ENCODE peak calls at places on chromosomes 6 and 20, in six cellular contexts. P is neuronal stem cell, L is IMR-90, E is mesenchymal stem cell, G is H1, V is mesendoderm. W is an unnamed sample. For H3K27me3, the result is how much of the 10 kb centered on the place peaks cover.

GRCh38 chr20:52493177-52493711 is 301.7 kb upstream of the ZFP64 start:
- DNase-seq in P (no peak), V (no peak), G (no peak), L (peak), E (peak), W (no peak)

GRCh38 chr20:58691773-58692578 is 624 bp upstream of the NPEPL1 start:
- DNase-seq in G (peak), E (peak), V (peak), P (no peak), L (no peak), W (peak)

GRCh38 chr20:44832724-44833123 is 22.4 kb upstream of the RIMS4 start:
- DNase-seq in P (no peak), G (no peak), V (peak), L (no peak), E (no peak), W (peak)

GRCh38 chr20:10020937-10021336 is 13.8 kb upstream of the ANKEF1 start:
- DNase-seq in V (no peak), E (no peak), L (no peak), P (no peak), G (no peak), W (no peak)

GRCh38 chr20:4875578-4876067 is 125.7 kb downstream of the SLC23A2 start:
- DNase-seq in P (no peak), E (no peak), V (no peak), G (no peak), L (no peak), W (no peak)

GRCh38 chr20:34536798-34537394 is 20.7 kb downstream of the DYNLRB1 start:
- DNase-seq in P (no peak), E (peak), G (peak), V (peak), L (no peak), W (peak)

GRCh38 chr6:40789143-40789764 is 202.1 kb upstream of the LRFN2 start:
- DNase-seq in P (no peak), G (no peak), V (peak), L (no peak), E (peak), W (no peak)

GRCh38 chr20:50320910-50321796 is 130.5 kb downstream of the CEBPB start:
- DNase-seq in P (peak), L (peak), V (peak), G (peak), E (peak), W (peak)

GRCh38 chr6:134147033-134147533 is 94.7 kb upstream of the SLC2A12 start:
- DNase-seq in L (no peak), E (no peak), V (no peak), G (no peak), P (no peak), W (no peak)

GRCh38 chr20:48738399-48739304 is 89.1 kb downstream of the PREX1 start:
- DNase-seq in L (no peak), P (no peak), E (no peak), G (no peak), V (no peak), W (no peak)

GRCh38 chr20:57585466-57586213 is 24.7 kb downstream of the PCK1 start:
- DNase-seq in E (no peak), V (no peak), G (no peak), L (no peak), P (no peak), W (no peak)

GRCh38 chr20:53828673-53829085 is 235.0 kb upstream of the ZNF217 start:
- DNase-seq in E (peak), G (no peak), V (peak), P (no peak), L (peak), W (no peak)

GRCh38 chr20:24477831-24478547 is 8.6 kb downstream of the SYNDIG1 start:
- DNase-seq in V (no peak), P (no peak), E (no peak), G (no peak), L (no peak), W (no peak)

GRCh38 chr6:98576811-98577210 is 257.6 kb upstream of the POU3F2 start:
- DNase-seq in G (no peak), E (no peak), P (no peak), V (no peak), L (no peak), W (no peak)

GRCh38 chr20:43963872-43964791 is 49.5 kb downstream of the TOX2 start:
- DNase-seq in L (peak), V (no peak), P (no peak), E (peak), G (no peak), W (no peak)

GRCh38 chr6:80976336-80976735 is 776.1 kb downstream of the TENT5A start:
- DNase-seq in V (no peak), G (no peak), L (no peak), P (no peak), E (no peak), W (no peak)

GRCh38 chr6:74213995-74214394 is 518.0 kb downstream of the CD109 start:
- DNase-seq in V (no peak), E (no peak), L (peak), P (no peak), G (no peak), W (no peak)

GRCh38 chr6:75208564-75209431 is 2.9 kb upstream of the COL12A1 start:
- DNase-seq in P (peak), L (peak), G (peak), E (peak), V (peak), W (peak)

GRCh38 chr20:62350098-62350628 is 16.9 kb downstream of the LAMA5 start:
- DNase-seq in L (no peak), P (no peak), E (no peak), V (peak), G (no peak), W (no peak)

GRCh38 chr6:167764215-167764614 is 62.5 kb upstream of the AFDN start:
- DNase-seq in G (no peak), P (no peak), V (no peak), L (no peak), E (no peak), W (no peak)

GRCh38 chr20:2986466-2986865 is 57.0 kb upstream of the GNRH2 start:
- DNase-seq in L (peak), G (no peak), P (no peak), E (peak), V (no peak), W (no peak)

GRCh38 chr6:143402721-143403336 is 47.7 kb downstream of the ADAT2 start:
- DNase-seq in G (no peak), V (no peak), E (no peak), L (no peak), P (no peak), W (no peak)

GRCh38 chr6:157537518-157537917 is 156.5 kb downstream of the ZDHHC14 start:
- DNase-seq in V (no peak), P (no peak), L (peak), G (no peak), E (no peak), W (no peak)

GRCh38 chr20:45406260-45407066 is 1.6 kb upstream of the DBNDD2 start:
- DNase-seq in P (peak), V (peak), G (peak), L (no peak), E (peak), W (peak)

DNA sequence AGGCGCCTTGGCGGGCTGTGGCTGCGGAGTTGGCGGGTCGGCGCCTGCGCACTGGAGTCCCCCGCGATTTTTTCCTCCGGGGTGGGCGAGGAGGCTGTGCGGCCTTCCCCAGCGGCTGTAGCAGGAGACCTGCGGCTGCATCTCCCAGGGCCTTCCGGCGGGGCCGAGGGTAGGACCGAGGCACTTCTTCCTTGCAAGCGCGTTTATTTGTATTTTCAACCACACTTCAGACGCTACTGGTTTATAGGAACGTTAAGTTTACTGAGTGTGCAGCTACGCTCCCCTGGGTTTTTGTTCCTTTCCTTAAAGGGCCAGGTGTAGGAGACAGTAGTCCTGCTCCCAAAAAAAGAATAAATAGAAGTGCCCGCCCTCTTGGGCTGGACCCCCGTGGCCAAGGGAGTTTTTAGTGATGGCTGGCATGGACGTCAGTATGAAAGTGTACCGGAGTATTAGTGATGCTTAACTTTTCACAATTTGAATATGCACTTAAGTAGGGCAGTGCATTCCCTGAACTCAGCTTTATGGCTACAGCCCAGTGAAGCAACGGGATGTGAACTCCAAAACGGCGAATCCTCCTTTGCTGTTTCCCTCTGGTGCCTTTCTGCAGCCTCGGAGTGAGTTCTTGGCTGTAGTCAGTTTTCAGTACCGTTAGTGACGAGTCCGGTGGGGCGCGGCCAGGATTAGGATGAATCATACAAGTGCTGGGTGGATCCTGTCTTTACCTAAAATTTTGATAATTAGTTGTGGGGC is 971 bp upstream of the FBXO5 start:
- DNase-seq in E (peak), P (peak), L (peak), V (peak), G (peak), W (peak)
- H4K8ac ChIP-seq in E (peak), P (no peak), L (peak), V (no peak), G (peak), W (no peak)

GRCh38 chr20:711526-711925 is 35.9 kb upstream of the SCRT2 start:
- DNase-seq in E (no peak), L (no peak), P (no peak), V (no peak), G (no peak), W (peak)

GRCh38 chr20:709864-710761 is 34.5 kb upstream of the SCRT2 start:
- DNase-seq in V (peak), G (no peak), P (no peak), L (no peak), E (no peak), W (peak)

GRCh38 chr20:709421-709820 is 33.8 kb upstream of the SCRT2 start:
- DNase-seq in G (no peak), E (no peak), L (no peak), P (no peak), V (no peak), W (peak)

GRCh38 chr20:708956-709355 is 33.4 kb upstream of the SCRT2 start:
- DNase-seq in E (no peak), V (peak), P (no peak), L (no peak), G (no peak), W (peak)

GRCh38 chr20:710762-711120 is 35.1 kb upstream of the SCRT2 start:
- DNase-seq in P (no peak), L (no peak), G (no peak), E (no peak), V (no peak), W (no peak)
- H3K27me3 ChIP-seq in P (under half), L (under half), G (under half), E (half or more), V (under half), W (under half)

GRCh38 chr20:38889050-38889449 is 37.2 kb upstream of the FAM83D start:
- DNase-seq in G (no peak), L (no peak), P (no peak), V (no peak), E (no peak), W (no peak)

GRCh38 chr20:38885357-38885756 is 40.9 kb upstream of the FAM83D start:
- DNase-seq in V (no peak), L (no peak), P (no peak), G (no peak), E (no peak), W (no peak)

GRCh38 chr20:38890497-38890818 is 35.8 kb upstream of the FAM83D start:
- DNase-seq in V (peak), P (no peak), L (no peak), G (no peak), E (no peak), W (no peak)

GRCh38 chr20:38889792-38890496 is 36.3 kb upstream of the FAM83D start:
- DNase-seq in V (no peak), G (no peak), P (no peak), E (no peak), L (no peak), W (no peak)

DNA sequence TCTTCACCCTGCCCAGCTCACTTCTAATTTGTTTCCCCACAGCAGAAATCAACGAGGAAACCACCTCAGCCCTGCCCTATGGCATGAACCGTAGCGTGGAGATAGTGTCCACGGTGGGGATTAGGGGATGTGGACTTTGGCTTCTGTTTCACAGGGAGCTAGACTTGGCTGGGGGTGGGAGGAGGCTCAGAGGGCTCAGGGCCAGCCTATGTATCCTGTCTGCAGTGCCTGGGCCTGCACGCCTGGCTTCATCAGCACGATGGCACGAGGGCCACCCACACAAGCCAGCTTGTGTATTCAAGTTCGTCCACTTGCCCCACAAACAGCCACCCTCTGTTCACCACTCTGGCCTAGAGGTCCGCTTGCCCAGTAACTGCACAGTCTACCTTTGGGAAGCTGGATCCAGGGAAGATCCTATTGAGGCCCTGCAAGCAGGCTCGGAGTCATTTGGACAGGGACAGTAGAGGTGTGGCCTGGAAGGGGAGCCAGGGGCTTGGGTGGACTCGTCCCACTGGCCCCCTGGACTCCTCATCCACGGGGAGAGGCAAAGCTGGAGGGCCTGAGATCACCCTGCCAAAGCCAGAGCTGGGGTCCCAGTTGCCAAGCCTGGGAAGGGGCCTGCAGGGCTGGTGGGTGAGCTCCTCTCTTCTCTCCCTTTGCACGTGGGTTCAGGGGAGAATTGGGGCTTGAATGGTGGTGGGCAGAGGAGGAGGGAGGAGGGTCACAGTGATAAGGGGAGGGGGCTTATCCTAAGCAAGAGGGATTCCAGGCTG is 38.0 kb upstream of the FAM83D start:
- DNase-seq in P (no peak), L (no peak), G (no peak), E (no peak), V (no peak), W (no peak)
- H2BK15ac ChIP-seq in P (no peak), L (no peak), G (no peak), E (no peak), V (no peak), W (no peak)

GRCh38 chr6:43127180-43127579 is 43.9 kb upstream of the SRF start:
- DNase-seq in G (no peak), P (no peak), V (no peak), E (no peak), L (no peak), W (no peak)
- H4K8ac ChIP-seq in G (peak), P (no peak), V (no peak), E (no peak), L (no peak), W (no peak)

GRCh38 chr6:34147906-34148701 is 2.2 kb upstream of the GRM4 start:
- DNase-seq in E (no peak), G (peak), L (no peak), P (no peak), V (no peak), W (peak)
- H3K27me3 ChIP-seq in E (half or more), G (under half), L (half or more), P (half or more), V (under half), W (under half)

DNA sequence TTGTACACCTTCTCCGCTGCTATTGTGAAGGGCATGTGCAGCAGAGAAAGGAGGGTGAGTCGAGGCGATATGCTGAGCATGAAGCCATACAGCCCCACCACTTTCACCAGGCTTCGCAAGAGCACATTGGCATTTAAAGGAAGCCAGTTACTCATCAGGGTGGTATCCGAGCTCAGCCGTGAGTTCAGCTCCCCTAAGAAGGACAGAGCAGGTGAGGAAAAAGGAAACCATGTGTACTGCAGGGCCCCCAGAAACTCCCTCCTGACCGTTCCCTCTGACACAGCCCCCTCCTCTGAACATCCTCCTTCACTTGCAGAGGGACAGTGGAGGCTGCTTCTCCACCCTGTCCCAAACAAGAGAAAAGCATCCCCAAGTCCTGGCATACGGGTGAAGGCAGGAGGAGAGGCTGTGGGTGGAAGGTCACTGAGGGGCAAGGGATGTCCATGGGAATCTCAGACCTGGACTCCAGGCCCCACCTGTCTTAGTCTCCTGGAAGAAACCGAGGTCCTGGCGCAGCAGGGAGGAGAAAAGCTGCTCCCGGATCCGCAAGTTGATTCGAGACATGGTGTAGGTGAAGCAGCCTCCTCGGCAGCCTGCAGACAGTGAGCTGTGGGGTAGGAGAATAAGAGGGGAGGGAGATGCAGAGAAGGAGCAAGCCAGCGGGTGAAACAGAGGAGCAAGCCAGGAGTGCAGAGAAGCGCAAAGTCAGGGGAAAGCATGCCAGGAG is 3.2 kb downstream of the TAP2 start:
- DNase-seq in G (no peak), P (no peak), L (no peak), E (no peak), V (no peak), W (no peak)
- H2BK15ac ChIP-seq in G (no peak), P (no peak), L (no peak), E (no peak), V (no peak), W (no peak)

DNA sequence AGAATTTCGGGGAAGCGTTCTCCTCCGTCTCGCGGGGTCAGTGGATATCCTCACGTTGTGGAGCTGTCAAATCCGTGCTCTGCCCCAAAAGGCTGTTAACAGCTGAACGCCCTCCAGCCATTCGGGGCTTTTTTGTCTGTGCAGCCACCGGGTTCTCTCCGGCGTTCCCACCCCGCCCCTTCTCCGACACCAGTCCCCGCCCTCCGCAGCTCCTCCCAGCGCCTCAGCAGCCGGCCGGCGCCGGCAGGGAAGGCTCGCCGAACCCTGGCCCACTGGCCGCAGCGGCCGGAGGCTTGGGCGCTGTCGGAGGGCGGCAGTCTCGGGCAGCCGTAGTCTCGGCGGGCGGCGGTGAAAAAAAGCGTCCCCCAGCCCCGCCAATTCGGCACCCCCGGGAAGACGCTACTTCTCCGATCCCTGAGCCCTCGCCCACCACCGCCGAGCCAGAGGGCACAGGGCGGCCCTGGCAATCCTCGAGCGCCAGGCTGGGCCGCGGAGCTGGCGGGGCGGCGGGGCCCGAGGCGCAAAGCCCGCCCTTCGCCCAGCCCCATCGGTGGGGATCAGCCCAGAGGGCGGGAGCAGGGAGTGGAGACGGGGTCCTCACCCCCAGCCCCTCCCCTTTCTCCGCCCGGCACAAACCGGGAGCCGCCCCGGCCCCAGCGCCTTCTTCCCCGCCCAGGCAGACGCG is at the start of gene SESN1:
- DNase-seq in G (peak), P (peak), L (peak), V (peak), E (peak), W (peak)
- H4K8ac ChIP-seq in G (peak), P (no peak), L (peak), V (no peak), E (peak), W (no peak)

DNA sequence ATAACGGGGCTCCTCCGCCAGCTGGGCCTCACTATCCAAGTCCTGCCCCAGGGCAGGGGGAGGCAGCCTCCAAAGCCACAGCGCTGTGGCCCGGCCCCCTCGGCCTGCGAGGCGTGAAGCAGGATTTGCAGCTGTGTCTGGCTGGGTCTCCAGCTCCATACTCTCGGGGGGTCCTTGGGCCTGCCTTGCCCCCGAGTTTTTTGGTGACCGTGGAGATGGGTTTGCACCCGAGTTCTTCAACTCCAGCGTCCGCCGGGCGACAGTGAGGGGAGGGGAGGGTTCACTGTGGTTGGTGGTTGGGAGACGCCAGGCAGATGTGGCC is 54.9 kb upstream of the CHRNA4 start:
- DNase-seq in E (no peak), G (no peak), P (no peak), V (no peak), L (no peak), W (no peak)
- H3K27me3 ChIP-seq in E (half or more), G (under half), P (under half), V (under half), L (under half), W (under half)

GRCh38 chr6:121418346-121418745 is 17.1 kb upstream of the GJA1 start:
- DNase-seq in P (no peak), G (no peak), E (no peak), L (no peak), V (no peak), W (no peak)
- H2BK15ac ChIP-seq in P (no peak), G (no peak), E (no peak), L (no peak), V (no peak), W (no peak)